ENCODE peak calls at places on chromosomes 6 and 20, in six cellular contexts. S, L, B, E, K and J are unnamed samples.

GRCh38 chr6:150267686-150268561 is 100.9 kb upstream of the IYD start:
- DNase-seq in E (no peak), B (no peak), K (no peak), L (no peak), S (no peak), J (peak; percentile 34)

GRCh38 chr6:33112148-33112547 is 36.4 kb downstream of the HLA-DPB1 start:
- DNase-seq in E (no peak), K (no peak), S (no peak), B (peak; percentile 25), L (no peak), J (no peak)

GRCh38 chr6:25026723-25027122 is 91.0 kb upstream of the RIPOR2 start:
- DNase-seq in L (no peak), S (no peak), E (no peak), B (no peak), K (peak; percentile 93), J (no peak)

GRCh38 chr6:150314230-150315188 is 54.3 kb upstream of the IYD start:
- DNase-seq in E (no peak), B (no peak), L (no peak), K (peak; percentile 69), S (no peak), J (no peak)

GRCh38 chr6:40325791-40326190 is 261.4 kb downstream of the LRFN2 start:
- DNase-seq in K (peak; percentile 27), S (no peak), L (no peak), B (no peak), E (no peak), J (no peak)

GRCh38 chr6:106555767-106556166 is 73.5 kb downstream of the RTN4IP1 start:
- DNase-seq in B (no peak), E (no peak), S (no peak), K (no peak), L (no peak), J (no peak)

GRCh38 chr20:57071283-57071701 is 195.1 kb downstream of the BMP7 start:
- DNase-seq in K (peak; percentile 15), B (peak; percentile 51), S (no peak), L (no peak), E (no peak), J (no peak)

GRCh38 chr6:54103485-54103884 is 7.8 kb upstream of the MLIP start:
- DNase-seq in E (no peak), L (no peak), S (no peak), B (no peak), K (no peak), J (no peak)

GRCh38 chr6:92122746-92123145 is 1296.6 kb downstream of the EPHA7 start:
- DNase-seq in S (no peak), K (peak; percentile 28), E (no peak), B (no peak), L (no peak), J (no peak)

GRCh38 chr6:108163267-108163643 is 2.6 kb upstream of the NR2E1 start:
- DNase-seq in L (no peak), B (no peak), E (no peak), K (no peak), S (no peak), J (no peak)

GRCh38 chr6:24391208-24391607 is 11.5 kb upstream of the MRS2 start:
- DNase-seq in B (no peak), L (no peak), S (no peak), E (no peak), K (no peak), J (no peak)

GRCh38 chr20:9081423-9081966 is 12.6 kb downstream of the PLCB4 start:
- DNase-seq in E (no peak), S (no peak), L (no peak), B (no peak), K (no peak), J (no peak)

GRCh38 chr6:6972456-6972855 is 135.3 kb upstream of the RREB1 start:
- DNase-seq in S (no peak), B (no peak), L (no peak), K (no peak), E (no peak), J (no peak)

GRCh38 chr20:63087872-63088680 is 81.3 kb upstream of the BHLHE23 start:
- DNase-seq in S (peak; percentile 12), L (peak; percentile 3), E (no peak), K (peak; percentile 19), B (no peak), J (no peak)

GRCh38 chr6:32886674-32887383 is 32.8 kb downstream of the PSMB9 start:
- DNase-seq in L (no peak), K (no peak), E (no peak), S (no peak), B (peak; percentile 49), J (peak; percentile 27)

GRCh38 chr6:139519571-139520031 is 145.2 kb upstream of the CITED2 start:
- DNase-seq in K (no peak), E (no peak), S (no peak), L (no peak), B (no peak), J (no peak)

GRCh38 chr6:37632989-37633550 is 64.6 kb downstream of the MDGA1 start:
- DNase-seq in L (no peak), E (no peak), K (no peak), S (no peak), B (no peak), J (no peak)